ENCODE peak calls at places on chromosomes 2 and 18, in seven cellular contexts. C is stromal cell of bone marrow; M is neuronal stem cell; L is MCF 10A; G is T-helper 2 cell; Y is brain microvascular endothelial cell; N is activated naive CD4-positive, alpha-beta T cell treated with anti-CD3 and anti-CD28 coated beads, Interleukin-2, amount 50 U/mL, for 72 hours. K is an unnamed sample.

GRCh38 chr2:25558262-25558661 is 115.1 kb downstream of the DTNB start:
- DNase-seq in N (peak), M (no peak), L (no peak), G (no peak), Y (peak), C (peak), K (no peak)

GRCh38 chr2:238878051-238878735 is 30.3 kb downstream of the TWIST2 start:
- DNase-seq in N (no peak), C (no peak), M (no peak), G (no peak), L (no peak), Y (no peak), K (no peak)

GRCh38 chr2:239960929-239961661 is 64.0 kb downstream of the NDUFA10 start:
- DNase-seq in Y (no peak), L (no peak), M (no peak), C (no peak), G (no peak), N (no peak), K (peak)

GRCh38 chr2:126658316-126658909 is 2.5 kb downstream of the GYPC start:
- DNase-seq in C (no peak), L (no peak), Y (no peak), G (no peak), M (no peak), N (no peak), K (no peak)

GRCh38 chr18:6732952-6733351 is 3.4 kb downstream of the ARHGAP28 start:
- DNase-seq in Y (no peak), M (no peak), N (no peak), G (no peak), C (no peak), L (no peak), K (no peak)

GRCh38 chr2:53500181-53500580 is 267.4 kb upstream of the CHAC2 start:
- DNase-seq in C (no peak), Y (no peak), G (no peak), M (no peak), L (no peak), N (no peak), K (no peak)

GRCh38 chr18:57121542-57122112 is 25.3 kb upstream of the BOD1L2 start:
- DNase-seq in G (no peak), M (peak), C (no peak), N (no peak), L (no peak), Y (no peak), K (no peak)

GRCh38 chr2:219025637-219026585 is 15.4 kb downstream of the CFAP65 start:
- DNase-seq in C (peak), N (no peak), G (no peak), L (no peak), Y (no peak), M (no peak), K (no peak)

GRCh38 chr2:102522169-102522568 is 49.1 kb downstream of the SLC9A4 start:
- DNase-seq in N (no peak), C (no peak), M (no peak), L (no peak), Y (no peak), G (no peak), K (no peak)

GRCh38 chr2:158378926-158379325 is 77.6 kb downstream of the CCDC148 start:
- DNase-seq in Y (no peak), N (no peak), M (no peak), C (no peak), L (no peak), G (no peak), K (no peak)

GRCh38 chr2:71685073-71685848 is 231.9 kb downstream of the DYSF start:
- DNase-seq in Y (no peak), M (no peak), N (no peak), L (no peak), G (no peak), C (no peak), K (no peak)

GRCh38 chr18:57125627-57126026 is 21.3 kb upstream of the BOD1L2 start:
- DNase-seq in G (no peak), L (no peak), Y (no peak), M (no peak), N (no peak), C (no peak), K (no peak)

GRCh38 chr18:44179693-44180092 is 501.0 kb upstream of the SETBP1 start:
- DNase-seq in Y (no peak), M (no peak), L (no peak), C (no peak), N (no peak), G (no peak), K (no peak)

GRCh38 chr2:145744541-145745386 is 1224.8 kb upstream of the ZEB2 start:
- DNase-seq in N (no peak), M (no peak), C (peak), L (peak), G (no peak), Y (peak), K (no peak)

GRCh38 chr2:132804045-132804444 is 134.0 kb upstream of the LYPD1 start:
- DNase-seq in L (peak), M (no peak), Y (peak), C (peak), G (no peak), N (no peak), K (no peak)

GRCh38 chr2:15122915-15123314 is 438.2 kb downstream of the NBAS start:
- DNase-seq in L (peak), G (no peak), N (no peak), Y (no peak), C (no peak), M (no peak), K (no peak)

GRCh38 chr18:78519394-78520062 is 460.1 kb upstream of the SALL3 start:
- DNase-seq in L (no peak), C (no peak), G (no peak), M (no peak), N (no peak), Y (no peak), K (no peak)

GRCh38 chr2:33069894-33070651 is 123.3 kb downstream of the LTBP1 start:
- DNase-seq in M (no peak), Y (peak), C (peak), G (no peak), N (peak), L (peak), K (no peak)

GRCh38 chr2:201628545-201628944 is 14.8 kb downstream of the TMEM237 start:
- DNase-seq in N (no peak), M (no peak), Y (peak), C (no peak), G (no peak), L (no peak), K (no peak)

GRCh38 chr2:183123117-183123958 is 905 bp upstream of the NUP35 start:
- DNase-seq in G (no peak), C (no peak), M (no peak), Y (no peak), N (no peak), L (peak), K (no peak)

GRCh38 chr18:30945769-30946168 is 96.8 kb downstream of the DSC3 start:
- DNase-seq in N (no peak), L (no peak), C (no peak), M (no peak), G (no peak), Y (no peak), K (no peak)

GRCh38 chr2:149585317-149585885 is 2.2 kb downstream of the MMADHC start:
- DNase-seq in M (no peak), L (no peak), C (no peak), Y (no peak), N (no peak), G (no peak), K (no peak)

GRCh38 chr18:56315363-56315762 is 323.0 kb downstream of the TXNL1 start:
- DNase-seq in Y (no peak), N (no peak), L (peak), G (no peak), C (peak), M (no peak), K (no peak)

GRCh38 chr2:195486520-195486919 is 170.5 kb upstream of the SLC39A10 start:
- DNase-seq in Y (no peak), L (no peak), N (no peak), G (no peak), C (no peak), M (no peak), K (no peak)

GRCh38 chr2:186639939-186640338 is 50.1 kb downstream of the ITGAV start:
- DNase-seq in C (no peak), Y (no peak), G (no peak), L (no peak), M (no peak), N (no peak), K (no peak)

GRCh38 chr2:96330407-96330806 is 5.2 kb upstream of the NCAPH start:
- DNase-seq in Y (no peak), N (no peak), C (no peak), M (no peak), L (peak), G (no peak), K (no peak)